ENCODE peak calls at places on chromosomes 16 and 17, in five cellular contexts. U is BJ, O is tibial artery, Q is heart right ventricle, F is esophagus squamous epithelium. S is an unnamed sample.

GRCh38 chr16:47920709-47921108 is 235.1 kb downstream of the ABCC12 start:
- DNase-seq in O (no peak), U (no peak), Q (no peak), F (no peak), S (no peak)

GRCh38 chr17:16652847-16653366 is 743 bp downstream of the ZNF624 start:
- DNase-seq in F (no peak), O (no peak), Q (no peak), U (no peak), S (no peak)

GRCh38 chr16:73288435-73288834 is 240.5 kb upstream of the ZFHX3 start:
- DNase-seq in O (no peak), Q (no peak), U (no peak), F (no peak), S (no peak)

GRCh38 chr16:81489547-81490267 is 45.1 kb downstream of the CMIP start:
- DNase-seq in F (no peak), U (no peak), Q (no peak), O (no peak), S (no peak)

GRCh38 chr16:88453217-88453531 is at the start of gene ZFPM1:
- DNase-seq in Q (no peak), O (no peak), U (no peak), F (no peak), S (no peak)

GRCh38 chr16:838741-839140 is 38.2 kb upstream of the GNG13 start:
- DNase-seq in F (no peak), O (no peak), Q (no peak), U (no peak), S (no peak)

GRCh38 chr17:77963441-77963840 is 4.9 kb downstream of the TNRC6C start:
- DNase-seq in F (no peak), Q (no peak), U (peak; percentile 54), O (no peak), S (no peak)

GRCh38 chr16:15507299-15507958 is 73.0 kb downstream of the BMERB1 start:
- DNase-seq in U (no peak), O (peak; percentile 64), F (no peak), Q (no peak), S (no peak)

GRCh38 chr16:7257026-7257425 is 75.6 kb upstream of the RBFOX1 start:
- DNase-seq in O (no peak), Q (no peak), F (no peak), U (no peak), S (no peak)

GRCh38 chr16:28192811-28193529 is 18.8 kb downstream of the XPO6 start:
- DNase-seq in O (no peak), F (no peak), Q (no peak), U (no peak), S (no peak)

GRCh38 chr17:50079334-50080095 is 15.6 kb upstream of the PDK2 start:
- DNase-seq in O (no peak), U (no peak), F (no peak), Q (no peak), S (no peak)

GRCh38 chr17:58531661-58532554 is 17.5 kb upstream of the MTMR4 start:
- DNase-seq in U (no peak), Q (peak; percentile 78), O (peak; percentile 42), F (no peak), S (no peak)

GRCh38 chr17:57142925-57143324 is 57.9 kb downstream of the AKAP1 start:
- DNase-seq in U (no peak), Q (no peak), O (no peak), F (no peak), S (no peak)

GRCh38 chr16:9090101-9090959 is 1.1 kb upstream of the HAPSTR1 start:
- DNase-seq in F (no peak), Q (peak; percentile 54), U (no peak), O (peak; percentile 46), S (no peak)

GRCh38 chr17:27800522-27800921 is at the start of gene NOS2:
- DNase-seq in O (no peak), Q (no peak), F (no peak), U (no peak), S (no peak)

GRCh38 chr17:2365132-2365531 is 27.8 kb downstream of the SGSM2 start:
- DNase-seq in O (no peak), U (no peak), F (no peak), Q (no peak), S (no peak)

GRCh38 chr17:11932337-11932898 is 64.9 kb downstream of the ZNF18 start:
- DNase-seq in O (no peak), F (no peak), U (no peak), Q (no peak), S (no peak)

GRCh38 chr17:4163951-4164350 is 21.0 kb downstream of the CYB5D2 start:
- DNase-seq in O (peak; percentile 53), U (no peak), Q (no peak), F (no peak), S (no peak)

GRCh38 chr16:72468582-72468981 is 296.6 kb upstream of the PMFBP1 start:
- DNase-seq in O (no peak), U (no peak), F (no peak), Q (no peak), S (no peak)

GRCh38 chr17:3890082-3890892 is 2.6 kb downstream of the CAMKK1 start:
- DNase-seq in F (no peak), O (peak; percentile 82), U (peak; percentile 65), Q (peak; percentile 62), S (peak; percentile 73)

GRCh38 chr17:29844339-29845048 is 85.5 kb downstream of the SSH2 start:
- DNase-seq in F (no peak), O (no peak), U (no peak), Q (no peak), S (no peak)

GRCh38 chr17:15493031-15493750 is 25.8 kb upstream of the CDRT4 start:
- DNase-seq in F (no peak), Q (no peak), U (no peak), O (no peak), S (no peak)

GRCh38 chr17:57420674-57421392 is 164.5 kb downstream of the MSI2 start:
- DNase-seq in F (no peak), U (no peak), O (no peak), Q (no peak), S (no peak)

GRCh38 chr16:911604-912321 is 59.0 kb downstream of the LMF1 start:
- DNase-seq in U (no peak), O (no peak), F (no peak), Q (no peak), S (no peak)

DNA sequence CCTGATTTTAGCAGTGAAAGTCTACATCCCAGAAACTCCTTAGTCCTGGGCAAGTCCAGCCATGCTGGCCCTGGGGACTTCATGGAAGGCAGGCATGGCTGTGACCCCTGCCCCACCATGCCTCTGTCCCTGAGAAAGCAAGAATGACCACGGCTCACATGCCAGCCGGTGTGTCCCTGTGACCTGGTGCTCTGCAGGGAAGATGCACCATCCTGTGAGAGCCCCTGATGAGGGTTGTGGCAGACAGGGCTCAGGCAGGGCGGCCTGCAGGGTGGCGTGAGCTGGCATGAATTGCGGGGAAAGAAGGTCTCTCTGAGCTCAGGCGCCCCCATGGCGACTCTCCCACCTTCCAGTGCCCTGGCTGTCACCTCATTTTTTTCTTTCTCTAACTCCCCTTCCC is 260.3 kb downstream of the RBFOX3 start:
- DNase-seq in Q (no peak), O (no peak), U (no peak), F (no peak), S (no peak)
- H3K27me3 ChIP-seq in Q (peaks cover 67% of the 10 kb centered on the region), O (peaks cover 76% of the 10 kb centered on the region), U (peaks cover 3% of the 10 kb centered on the region), F (peaks cover 82% of the 10 kb centered on the region), S (no peaks in the 10 kb centered on the region)

GRCh38 chr16:86504315-86505184 is 5.8 kb upstream of the FOXF1 start:
- DNase-seq in O (no peak), Q (no peak), U (no peak), F (no peak), S (no peak)

GRCh38 chr16:86503830-86504229 is 6.5 kb upstream of the FOXF1 start:
- DNase-seq in O (no peak), F (no peak), Q (no peak), U (no peak), S (no peak)

GRCh38 chr16:86507173-86508027 is 2.9 kb upstream of the FOXF1 start:
- DNase-seq in U (no peak), O (no peak), Q (no peak), F (no peak), S (no peak)

GRCh38 chr16:86505899-86506864 is 4.1 kb upstream of the FOXF1 start:
- DNase-seq in Q (no peak), U (no peak), F (no peak), O (no peak), S (no peak)

DNA sequence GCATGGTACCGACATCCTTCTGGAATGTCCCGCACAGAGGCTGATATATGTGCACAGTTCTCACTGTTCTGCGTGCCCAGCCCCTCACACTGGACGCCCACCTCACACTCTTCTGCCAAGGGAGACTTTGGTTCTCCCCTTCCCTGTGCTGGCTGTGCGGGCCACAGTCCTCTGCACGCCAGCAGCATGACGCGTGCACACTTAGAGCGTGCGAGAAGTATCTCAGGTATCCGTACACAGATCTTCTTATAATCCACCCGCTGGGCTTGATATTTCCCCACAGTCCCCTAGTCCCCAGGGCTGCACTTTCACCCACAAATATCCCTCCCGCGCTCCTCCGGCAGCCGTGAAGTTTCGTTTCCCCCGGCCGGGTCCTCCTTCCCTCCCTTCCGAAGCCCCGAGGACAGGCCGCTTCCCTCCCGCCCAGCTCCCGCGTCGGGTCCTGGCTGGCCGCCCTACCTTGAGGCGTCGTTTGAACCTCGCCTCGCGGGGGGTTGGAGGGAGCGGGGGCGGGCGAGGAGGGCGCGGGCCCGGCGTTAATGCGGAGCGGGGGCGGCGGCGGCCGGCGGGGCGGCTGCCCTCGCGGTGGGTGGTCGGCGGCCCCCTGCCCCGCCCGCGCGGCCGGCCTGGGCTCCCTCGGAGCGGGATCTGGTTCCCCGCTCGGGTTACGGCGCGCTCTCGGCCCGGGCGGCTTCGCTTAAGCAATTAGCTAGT is 5.0 kb upstream of the FOXF1 start:
- DNase-seq in F (no peak), U (no peak), O (no peak), Q (no peak), S (no peak)
- TF ChIP-seq CTCF in F (no peak), U (no peak), O (no peak), Q (no peak), S (no peak)

DNA sequence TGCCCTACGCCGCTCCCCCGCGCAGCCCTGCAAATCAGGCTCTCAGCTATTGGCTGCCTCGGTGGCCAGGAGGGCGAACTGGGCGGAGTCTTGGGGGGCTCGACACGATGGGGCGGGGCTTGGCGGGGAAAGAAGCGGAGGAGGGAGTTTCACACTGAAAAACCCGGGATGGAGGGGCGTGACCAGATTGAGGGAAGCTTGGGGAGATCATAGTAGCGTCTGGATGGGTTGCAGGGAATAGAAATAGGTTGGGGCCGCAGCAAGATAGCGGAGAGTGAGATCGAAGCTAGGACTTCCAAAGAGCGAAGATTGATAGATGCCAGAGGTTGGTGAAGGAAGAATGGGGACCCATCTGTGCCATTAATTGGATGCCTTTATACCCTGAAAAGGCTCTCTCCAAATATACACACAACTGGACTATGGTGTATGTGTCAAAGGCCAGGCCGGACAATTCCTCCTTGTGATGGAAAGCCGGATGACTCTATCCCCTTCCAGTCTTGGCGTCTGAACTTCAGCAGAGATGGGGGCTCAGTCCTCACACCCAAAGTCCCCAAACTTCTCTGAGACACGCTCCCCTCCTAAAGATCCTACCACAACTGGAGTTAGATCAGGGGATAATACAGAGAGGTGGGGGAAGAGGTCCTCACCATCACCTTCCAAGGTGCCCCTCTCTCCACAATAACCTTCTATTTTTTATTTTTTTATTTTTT is 384 bp upstream of the STAC2 start:
- DNase-seq in U (no peak), F (no peak), Q (peak; percentile 77), O (peak; percentile 85), S (peak; percentile 72)
- H3K27me3 ChIP-seq in U (peaks cover 35% of the 10 kb centered on the region), F (peaks cover 92% of the 10 kb centered on the region), Q (peaks cover 51% of the 10 kb centered on the region), O (no peaks in the 10 kb centered on the region), S (no peaks in the 10 kb centered on the region)

DNA sequence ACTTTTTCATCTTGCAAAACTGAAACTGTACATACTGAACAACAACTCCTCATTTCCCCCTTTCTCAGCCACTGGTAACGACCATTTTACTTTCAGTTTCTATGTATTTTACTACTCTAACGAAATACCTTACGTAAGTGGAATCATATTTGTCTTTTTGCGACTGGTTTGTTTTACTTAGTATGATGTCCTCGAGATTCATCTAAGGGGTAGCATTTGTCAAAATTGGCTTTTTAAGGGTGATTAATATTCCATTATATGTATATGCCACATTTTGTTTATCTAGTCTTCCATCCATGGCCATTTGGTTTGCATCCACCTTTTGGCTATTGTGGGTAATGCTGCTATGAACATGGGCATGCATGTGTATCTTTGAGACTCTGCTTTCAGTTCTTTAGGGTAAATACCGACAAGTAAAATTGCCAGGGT is 10.4 kb downstream of the KPNB1 start:
- DNase-seq in O (no peak), U (no peak), Q (no peak), F (no peak), S (no peak)
- TF ChIP-seq CTCF in O (no peak), U (no peak), Q (no peak), F (no peak), S (no peak)